ENCODE peak calls at places on chromosome 10, in six cellular contexts. W is transverse colon, H is body of pancreas, F is HCT116, K is spleen, L is stomach. A is an unnamed sample.

GRCh38 chr10:76442113-76442512 is 1010.7 kb downstream of the LRMDA start:
- DNase-seq in L (no peak), H (no peak), W (no peak), K (no peak), F (no peak), A (no peak)

GRCh38 chr10:130010653-130011052 is 46.6 kb upstream of the EBF3 start:
- DNase-seq in L (no peak), H (no peak), F (no peak), W (no peak), K (no peak), A (no peak)

GRCh38 chr10:49183596-49184542 is 4.3 kb downstream of the TMEM273 start:
- DNase-seq in F (no peak), W (no peak), K (peak), H (no peak), L (peak), A (no peak)

GRCh38 chr10:123170961-123171360 is 16.8 kb downstream of the BUB3 start:
- DNase-seq in K (no peak), L (no peak), H (no peak), W (no peak), F (no peak), A (peak)

GRCh38 chr10:63573068-63573697 is 52.0 kb downstream of the REEP3 start:
- DNase-seq in L (no peak), K (no peak), W (no peak), H (no peak), F (no peak), A (no peak)

GRCh38 chr10:14240253-14241189 is 90.2 kb downstream of the FRMD4A start:
- DNase-seq in H (no peak), K (no peak), W (no peak), L (no peak), F (no peak), A (no peak)

GRCh38 chr10:42367532-42368230 is 270.7 kb downstream of the ZNF33B start:
- DNase-seq in H (peak), K (peak), F (no peak), W (peak), L (no peak), A (peak)

GRCh38 chr10:13453896-13454295 is 74.9 kb downstream of the BEND7 start:
- DNase-seq in K (no peak), L (no peak), H (no peak), F (no peak), W (no peak), A (no peak)

GRCh38 chr10:34205452-34205851 is 609.6 kb downstream of the PARD3 start:
- DNase-seq in K (no peak), H (no peak), L (no peak), F (no peak), W (no peak), A (no peak)

GRCh38 chr10:121494296-121494695 is 103.9 kb downstream of the FGFR2 start:
- DNase-seq in W (no peak), K (no peak), F (no peak), L (no peak), H (no peak), A (no peak)

GRCh38 chr10:97574374-97575100 is 2.0 kb downstream of the ANKRD2 start:
- DNase-seq in H (peak), W (peak), L (peak), K (peak), F (peak), A (peak)

GRCh38 chr10:1147810-1148209 is 91.6 kb downstream of the WDR37 start:
- DNase-seq in H (no peak), L (no peak), W (no peak), F (no peak), K (no peak), A (no peak)

GRCh38 chr10:63412304-63412703 is 53.5 kb downstream of the JMJD1C start:
- DNase-seq in K (no peak), H (no peak), F (no peak), L (no peak), W (no peak), A (no peak)

GRCh38 chr10:74056081-74056818 is 58.3 kb downstream of the VCL start:
- DNase-seq in K (no peak), F (peak), H (no peak), L (no peak), W (no peak), A (no peak)

GRCh38 chr10:119313645-119314044 is 106.3 kb downstream of the GRK5 start:
- DNase-seq in K (no peak), W (peak), F (no peak), L (no peak), H (no peak), A (no peak)

GRCh38 chr10:21402606-21403083 is 122.8 kb downstream of the SKIDA1 start:
- DNase-seq in F (no peak), L (no peak), W (no peak), H (no peak), K (no peak), A (no peak)

GRCh38 chr10:33461295-33461640 is 126.8 kb upstream of the NRP1 start:
- DNase-seq in L (no peak), K (no peak), H (no peak), F (no peak), W (no peak), A (no peak)

GRCh38 chr10:69842932-69843331 is 41.2 kb downstream of the COL13A1 start:
- DNase-seq in L (no peak), H (no peak), W (no peak), K (no peak), F (no peak), A (no peak)

GRCh38 chr10:76026931-76027330 is 595.5 kb downstream of the LRMDA start:
- DNase-seq in H (no peak), K (no peak), W (no peak), F (no peak), L (no peak), A (no peak)

GRCh38 chr10:75230600-75231038 is 5.1 kb downstream of the COMTD1 start:
- DNase-seq in W (peak), H (peak), K (peak), L (peak), F (peak), A (peak)

GRCh38 chr10:53052765-53053164 is 280.2 kb upstream of the MBL2 start:
- DNase-seq in W (no peak), H (no peak), K (no peak), F (no peak), L (no peak), A (no peak)

GRCh38 chr10:110352930-110353243 is 48.2 kb upstream of the SMNDC1 start:
- DNase-seq in F (no peak), K (no peak), H (no peak), W (no peak), L (no peak), A (no peak)

GRCh38 chr10:132858121-132859081 is 72.5 kb upstream of the NKX6-2 start:
- DNase-seq in W (no peak), H (peak), L (no peak), F (no peak), K (peak), A (peak)

DNA sequence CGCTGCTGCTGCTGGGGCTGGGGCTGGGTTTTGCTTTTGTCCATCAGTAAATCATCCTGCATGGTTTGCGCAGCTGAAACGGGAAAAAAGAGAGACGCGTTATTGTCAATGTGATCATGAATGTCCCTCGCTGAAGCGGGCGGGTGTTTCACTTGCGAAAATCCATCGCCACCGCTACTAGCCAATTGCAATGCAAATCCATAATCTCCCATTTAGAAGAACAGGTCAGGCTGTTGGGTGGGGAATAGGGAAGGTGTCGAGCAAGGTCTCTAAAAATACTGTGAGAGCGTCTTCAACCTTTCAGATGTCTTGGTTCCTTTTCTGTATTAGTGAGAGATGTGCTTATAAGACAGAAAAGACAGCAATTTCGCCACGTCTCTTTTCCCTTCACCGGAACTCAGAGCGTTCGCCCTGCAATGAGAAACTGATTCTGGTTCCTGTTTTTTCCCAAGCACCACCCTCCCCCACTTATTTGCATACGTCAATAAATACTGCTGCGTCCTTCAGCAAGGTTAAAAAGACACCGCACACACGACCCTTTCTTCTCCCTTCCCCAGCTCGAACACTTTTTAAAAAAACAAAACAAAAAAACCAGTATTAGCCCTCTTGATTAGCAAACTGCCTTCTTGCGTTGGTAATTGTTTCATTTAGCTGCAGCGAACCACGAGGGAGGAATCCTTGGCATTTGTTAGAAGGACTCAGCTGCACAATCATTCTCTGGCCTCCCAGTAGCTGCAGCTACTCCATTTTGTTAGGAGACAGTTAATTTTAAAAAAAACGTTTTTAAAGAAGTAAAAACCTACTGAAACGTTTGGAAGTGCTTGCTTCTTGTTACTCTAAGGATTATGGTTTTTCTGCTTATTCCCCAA is 50.4 kb downstream of the CPEB3 start:
- DNase-seq in H (peak), W (peak), K (peak), L (peak), F (no peak), A (peak)
- TF ChIP-seq POLR2A in H (peak), W (peak), K (peak), L (no peak), F (no peak), A (peak)

GRCh38 chr10:71711052-71711623 is 8.4 kb downstream of the C10orf105 start:
- DNase-seq in K (no peak), H (no peak), L (no peak), W (no peak), F (no peak), A (no peak)
- H3K27ac ChIP-seq in K (peak), H (no peak), L (no peak), W (no peak), F (no peak), A (no peak)

GRCh38 chr10:71742301-71743098 is 22.9 kb upstream of the C10orf105 start:
- DNase-seq in L (no peak), F (no peak), W (no peak), H (no peak), K (peak), A (no peak)

GRCh38 chr10:71741029-71741428 is 21.5 kb upstream of the C10orf105 start:
- DNase-seq in K (no peak), H (no peak), F (no peak), L (no peak), W (no peak), A (no peak)

GRCh38 chr10:71743099-71743838 is 23.7 kb upstream of the C10orf105 start:
- DNase-seq in L (no peak), K (peak), H (no peak), F (no peak), W (no peak), A (no peak)

GRCh38 chr10:71740069-71740468 is 20.5 kb upstream of the C10orf105 start:
- DNase-seq in K (no peak), L (no peak), W (peak), F (no peak), H (no peak), A (peak)

DNA sequence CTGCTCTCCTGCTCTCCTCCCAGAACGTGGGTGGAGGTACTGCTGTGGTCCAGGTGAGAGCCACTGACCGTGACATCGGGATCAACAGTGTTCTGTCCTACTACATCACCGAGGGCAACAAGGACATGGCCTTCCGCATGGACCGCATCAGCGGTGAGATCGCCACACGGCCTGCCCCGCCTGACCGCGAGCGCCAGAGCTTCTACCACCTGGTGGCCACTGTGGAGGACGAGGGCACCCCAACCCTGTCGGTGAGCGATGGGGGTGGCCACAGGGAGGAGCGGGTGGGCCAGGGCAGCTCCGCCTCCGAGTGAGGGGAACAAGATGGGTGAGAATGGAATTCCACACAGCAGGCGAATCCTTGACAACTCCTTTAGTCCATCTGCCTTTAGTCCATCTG is 22.1 kb upstream of the C10orf105 start:
- DNase-seq in L (no peak), K (peak), F (no peak), W (no peak), H (no peak), A (no peak)
- TF ChIP-seq POLR2A in L (no peak), K (no peak), F (no peak), W (no peak), H (no peak), A (no peak)

GRCh38 chr10:117553171-117553814 is 10.7 kb downstream of the EMX2 start:
- DNase-seq in F (no peak), L (no peak), W (no peak), H (no peak), K (peak), A (no peak)
- H3K27ac ChIP-seq in F (no peak), L (no peak), W (no peak), H (no peak), K (no peak), A (no peak)

DNA sequence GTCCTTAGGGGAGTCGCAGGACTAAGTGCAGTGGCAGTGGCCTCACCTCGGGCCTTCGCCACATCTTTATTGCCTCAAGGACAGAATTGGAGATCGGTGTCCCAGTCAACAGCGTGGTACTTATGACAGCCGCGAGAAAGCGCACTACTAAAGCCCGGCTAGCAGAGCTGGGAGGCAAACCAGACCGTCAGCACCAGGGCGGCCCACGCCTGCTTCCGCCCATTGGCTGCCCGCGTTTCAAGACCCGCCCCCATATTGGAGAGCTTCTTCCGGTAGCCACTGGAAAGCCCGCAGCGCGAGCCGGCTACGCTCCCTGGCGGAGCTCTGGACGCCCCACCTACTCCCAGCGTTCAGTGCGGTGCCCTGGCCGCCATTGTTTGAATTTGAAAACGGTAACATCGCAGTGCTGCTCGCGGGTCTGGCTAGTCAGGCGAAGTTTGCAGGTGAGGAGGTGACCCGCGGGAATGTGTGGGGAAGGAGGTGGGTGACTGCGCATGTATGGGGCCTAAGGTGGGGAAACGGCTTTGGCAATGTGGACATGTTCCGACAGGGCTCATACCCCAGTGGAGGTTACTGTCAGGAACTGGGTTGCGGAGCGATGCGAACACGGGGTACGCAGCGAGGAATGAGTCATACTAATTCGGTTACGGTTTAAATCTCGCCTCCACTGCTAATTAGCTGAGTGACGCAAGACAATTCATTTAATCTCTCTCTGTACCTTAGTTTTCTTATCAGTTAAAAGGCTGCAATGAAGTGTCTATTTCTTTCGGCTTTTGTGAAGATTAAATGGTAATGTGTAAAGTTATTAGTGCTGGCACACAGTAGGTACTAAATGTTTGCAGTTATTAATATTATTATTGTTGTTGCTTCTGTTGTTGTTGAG is at the start of gene KIF20B:
- DNase-seq in L (peak), F (peak), K (peak), H (peak), W (peak), A (peak)
- TF ChIP-seq POLR2A in L (no peak), F (peak), K (peak), H (peak), W (peak), A (peak)

DNA sequence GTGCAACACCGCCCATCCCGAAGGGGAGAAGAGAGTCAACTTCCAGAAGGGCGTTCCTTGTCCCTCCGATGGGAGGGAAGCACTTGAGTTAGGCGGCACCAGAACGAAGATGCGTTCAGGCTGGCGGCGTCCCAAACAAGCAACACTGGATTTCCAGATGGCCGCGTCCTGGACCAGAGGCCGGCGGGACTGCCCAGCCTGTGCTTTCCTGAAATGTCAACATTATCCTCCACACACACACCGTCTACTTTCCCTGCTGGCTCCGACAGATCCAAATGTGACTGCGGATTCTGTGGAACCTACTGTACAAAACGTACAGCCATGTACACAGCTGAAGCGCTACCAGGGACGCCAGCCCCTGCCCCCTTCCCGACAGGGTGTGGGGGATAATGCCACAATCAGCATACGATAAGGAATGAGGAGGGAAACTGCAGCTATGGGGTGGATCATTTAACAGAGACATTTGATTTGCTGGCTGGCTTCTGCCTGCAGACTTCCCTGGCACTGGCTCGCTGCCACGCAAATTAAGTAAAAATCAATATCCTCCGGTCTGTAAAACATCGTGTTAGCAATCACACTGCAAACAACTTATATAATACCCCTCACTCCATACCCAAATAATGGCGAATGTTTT is 82.1 kb downstream of the ZRANB1 start:
- DNase-seq in L (peak), F (no peak), W (peak), H (peak), K (no peak), A (no peak)
- H3K27ac ChIP-seq in L (peak), F (no peak), W (peak), H (peak), K (no peak), A (peak)

GRCh38 chr10:3774814-3775670 is 10.0 kb downstream of the KLF6 start:
- DNase-seq in L (no peak), F (peak), K (no peak), W (peak), H (no peak), A (no peak)
- TF ChIP-seq POLR2A in L (no peak), F (no peak), K (no peak), W (no peak), H (peak), A (no peak)

GRCh38 chr10:44956717-44957706 is 2.6 kb upstream of the RASSF4 start:
- DNase-seq in K (peak), W (no peak), L (no peak), H (peak), F (no peak), A (no peak)
- H3K27ac ChIP-seq in K (no peak), W (no peak), L (no peak), H (no peak), F (no peak), A (no peak)

A was measured in right lobe of liver.